ENCODE peak calls at places on chromosomes 3 and 15, in four cellular contexts. S, B, V and K are unnamed samples.

GRCh38 chr3:95615592-95616310 is 1198.6 kb upstream of the EPHA6 start:
- DNase-seq in S (no peak), V (no peak), B (no peak), K (no peak)

GRCh38 chr3:56593455-56594158 is 36.6 kb downstream of the CCDC66 start:
- DNase-seq in S (no peak), B (no peak), V (no peak), K (no peak)

GRCh38 chr3:186967686-186968085 is 37.4 kb downstream of the ST6GAL1 start:
- DNase-seq in S (no peak), B (no peak), V (no peak), K (no peak)

GRCh38 chr15:70508561-70509281 is 254.6 kb downstream of the UACA start:
- DNase-seq in S (no peak), V (no peak), B (peak; percentile 88), K (no peak)

GRCh38 chr15:82935382-82935781 is 17.1 kb downstream of the HOMER2 start:
- DNase-seq in V (no peak), S (no peak), B (no peak), K (no peak)

GRCh38 chr3:132198601-132199000 is 118.6 kb upstream of the ACP3 start:
- DNase-seq in B (no peak), V (no peak), S (no peak), K (no peak)

GRCh38 chr15:31304736-31305365 is 21.8 kb upstream of the KLF13 start:
- DNase-seq in V (no peak), B (no peak), S (no peak), K (no peak)

GRCh38 chr15:88909956-88910831 is 3.0 kb downstream of the MFGE8 start:
- DNase-seq in S (no peak), V (no peak), B (no peak), K (no peak)

GRCh38 chr3:183161552-183162345 is 785 bp downstream of the LAMP3 start:
- DNase-seq in B (no peak), S (peak; percentile 58), V (no peak), K (peak; percentile 75)

GRCh38 chr15:40415226-40415625 is 9.6 kb downstream of the IVD start:
- DNase-seq in S (no peak), B (no peak), V (no peak), K (no peak)